ENCODE peak calls at places on chromosomes 5 and 9, in six cellular contexts. O is brain pericyte, T is SJSA1, R is iPS-NIHi11, H is germinal center, P is activated B cell treated with CpG ODN at 0.5 μM for 24 hours. B is an unnamed sample.

GRCh38 chr9:137309368-137310189 is 7.5 kb upstream of the NRARP start:
- DNase-seq in H (no peak), O (no peak), T (no peak), R (no peak), P (no peak), B (no peak)

GRCh38 chr9:69898714-69899209 is 78.1 kb downstream of the CFAP95 start:
- DNase-seq in P (no peak), R (no peak), T (peak), O (peak), H (no peak), B (no peak)

GRCh38 chr5:112742424-112742823 is 4.7 kb downstream of the APC start:
- DNase-seq in O (no peak), H (no peak), P (no peak), T (no peak), R (no peak), B (no peak)

GRCh38 chr5:1725641-1726468 is 73.8 kb downstream of the MRPL36 start:
- DNase-seq in R (peak), P (no peak), T (no peak), O (no peak), H (no peak), B (no peak)

GRCh38 chr9:90853945-90854344 is 52.3 kb downstream of the SYK start:
- DNase-seq in H (no peak), P (no peak), R (no peak), T (no peak), O (no peak), B (no peak)

GRCh38 chr9:116212986-116213672 is 59.5 kb downstream of the PAPPA start:
- DNase-seq in O (no peak), P (no peak), R (peak), H (no peak), T (no peak), B (no peak)

GRCh38 chr9:35533398-35533797 is 43.5 kb downstream of the RUSC2 start:
- DNase-seq in H (no peak), T (no peak), O (no peak), R (no peak), P (no peak), B (no peak)

GRCh38 chr5:12016149-12016740 is 112.0 kb upstream of the CTNND2 start:
- DNase-seq in T (no peak), P (no peak), O (no peak), H (no peak), R (peak), B (no peak)

GRCh38 chr5:148972958-148973357 is 89.9 kb downstream of the SH3TC2 start:
- DNase-seq in O (no peak), H (no peak), P (no peak), T (peak), R (no peak), B (peak)

GRCh38 chr9:127987103-127987614 is 6.4 kb upstream of the EEIG1 start:
- DNase-seq in H (peak), R (no peak), T (no peak), P (no peak), O (no peak), B (no peak)

GRCh38 chr9:116924462-116925110 is 237.5 kb downstream of the TRIM32 start:
- DNase-seq in T (no peak), P (no peak), H (no peak), R (no peak), O (no peak), B (no peak)

GRCh38 chr5:16934669-16935068 is 1.4 kb downstream of the MYO10 start:
- DNase-seq in R (no peak), P (no peak), T (no peak), H (no peak), O (no peak), B (no peak)

GRCh38 chr5:69129413-69129812 is 35.6 kb downstream of the SLC30A5 start:
- DNase-seq in O (peak), T (peak), R (no peak), H (no peak), P (no peak), B (no peak)

GRCh38 chr5:132020568-132021339 is 9.3 kb upstream of the ACSL6 start:
- DNase-seq in R (no peak), O (no peak), P (no peak), T (no peak), H (no peak), B (peak)

GRCh38 chr5:9652295-9652694 is 22.1 kb upstream of the TAS2R1 start:
- DNase-seq in O (no peak), P (no peak), H (no peak), T (no peak), R (no peak), B (no peak)

GRCh38 chr5:118486647-118487046 is 501.7 kb downstream of the DTWD2 start:
- DNase-seq in P (no peak), T (no peak), R (no peak), O (no peak), H (no peak), B (no peak)

GRCh38 chr5:171966270-171966669 is 40.2 kb downstream of the FBXW11 start:
- DNase-seq in T (no peak), P (no peak), H (no peak), R (no peak), O (no peak), B (no peak)

GRCh38 chr9:89149726-89150125 is 28.9 kb downstream of the SHC3 start:
- DNase-seq in T (peak), P (no peak), H (no peak), O (no peak), R (no peak), B (no peak)

GRCh38 chr5:155655569-155655968 is 642.0 kb downstream of the KIF4B start:
- DNase-seq in P (no peak), R (no peak), O (no peak), T (no peak), H (no peak), B (no peak)

GRCh38 chr9:21656776-21657637 is 145.4 kb upstream of the MTAP start:
- DNase-seq in O (no peak), T (peak), H (no peak), R (no peak), P (no peak), B (no peak)

GRCh38 chr9:34139477-34140146 is 13.1 kb upstream of the DCAF12 start:
- DNase-seq in T (peak), H (no peak), O (peak), R (peak), P (no peak), B (peak)

GRCh38 chr9:131618071-131618479 is 72.8 kb downstream of the PRRT1B start:
- DNase-seq in T (no peak), R (no peak), H (no peak), O (no peak), P (no peak), B (peak)

B was measured in lung.